ENCODE peak calls at places on chromosomes 6 and 20, in seven cellular contexts. E, B, S, A, Z, L and P are unnamed samples.

GRCh38 chr6:8054276-8054675 is 9.9 kb downstream of the BLOC1S5 start:
- DNase-seq in E (peak), B (no peak), Z (no peak), A (no peak), S (no peak), L (no peak), P (no peak)

GRCh38 chr6:135129139-135129867 is 51.8 kb upstream of the MYB start:
- DNase-seq in S (no peak), Z (no peak), A (no peak), B (no peak), L (no peak), E (no peak), P (no peak)

GRCh38 chr6:37306624-37307222 is 47.1 kb upstream of the RNF8 start:
- DNase-seq in L (no peak), A (no peak), E (no peak), S (no peak), B (no peak), Z (no peak), P (no peak)

GRCh38 chr6:160755168-160755567 is 53.1 kb downstream of the PLG start:
- DNase-seq in Z (no peak), L (no peak), S (no peak), A (no peak), B (no peak), E (no peak), P (no peak)

GRCh38 chr6:72084992-72085569 is 198.7 kb downstream of the RIMS1 start:
- DNase-seq in L (no peak), B (peak), Z (no peak), S (no peak), A (no peak), E (peak), P (peak)

GRCh38 chr20:11375368-11375767 is 542.3 kb upstream of the BTBD3 start:
- DNase-seq in A (no peak), E (peak), B (no peak), S (no peak), Z (no peak), L (no peak), P (no peak)

GRCh38 chr20:6975326-6975725 is 207.8 kb downstream of the BMP2 start:
- DNase-seq in B (no peak), Z (no peak), L (no peak), E (no peak), A (no peak), S (no peak), P (no peak)

GRCh38 chr6:33897193-33897479 is 93.3 kb upstream of the MLN start:
- DNase-seq in S (no peak), E (no peak), Z (peak), A (no peak), B (no peak), L (no peak), P (no peak)

GRCh38 chr6:105890521-105891244 is 195.5 kb upstream of the PRDM1 start:
- DNase-seq in L (no peak), B (no peak), A (no peak), S (no peak), Z (no peak), E (peak), P (no peak)